ENCODE peak calls at places on chromosome 11, in five cellular contexts. F is uterus, H is left ventricle myocardium inferior, Z is iPS DF 6.9, X is psoas muscle. B is an unnamed sample.

GRCh38 chr11:82557274-82557673 is 176.4 kb downstream of the FAM181B start:
- DNase-seq in F (no peak), X (no peak), Z (no peak), H (peak; percentile 32), B (peak; percentile 59)

GRCh38 chr11:63548178-63548577 is 11.6 kb downstream of the PLAAT4 start:
- DNase-seq in Z (no peak), X (no peak), H (no peak), F (no peak), B (no peak)

GRCh38 chr11:81010631-81011030 is 1569.8 kb upstream of the TENM4 start:
- DNase-seq in Z (no peak), X (no peak), H (no peak), F (no peak), B (no peak)

GRCh38 chr11:38330578-38330977 is 1732.5 kb upstream of the RAG2 start:
- DNase-seq in F (no peak), Z (no peak), X (no peak), H (no peak), B (no peak)

GRCh38 chr11:63813563-63814382 is 517 bp downstream of the SPINDOC start:
- DNase-seq in H (peak; percentile 60), Z (no peak), X (peak; percentile 47), F (peak; percentile 44), B (peak; percentile 72)

GRCh38 chr11:111694851-111695250 is 71.3 kb downstream of the PPP2R1B start:
- DNase-seq in X (peak; percentile 45), F (no peak), H (no peak), Z (no peak), B (no peak)

GRCh38 chr11:28566643-28567042 is 458.5 kb downstream of the METTL15 start:
- DNase-seq in X (peak; percentile 73), H (peak; percentile 78), F (peak; percentile 12), Z (no peak), B (peak; percentile 37)

GRCh38 chr11:62538470-62539237 is 8.0 kb downstream of the AHNAK start:
- DNase-seq in F (no peak), Z (no peak), H (no peak), X (no peak), B (no peak)

GRCh38 chr11:64084146-64084961 is 48.6 kb downstream of the FLRT1 start:
- DNase-seq in H (no peak), Z (no peak), F (no peak), X (no peak), B (no peak)

GRCh38 chr11:57161351-57161750 is 20.4 kb upstream of the LRRC55 start:
- DNase-seq in F (no peak), X (no peak), H (no peak), Z (no peak), B (no peak)

GRCh38 chr11:3220521-3221407 is 2.2 kb upstream of the MRGPRG start:
- DNase-seq in H (peak; percentile 13), Z (no peak), F (no peak), X (no peak), B (peak; percentile 43)

GRCh38 chr11:413120-414081 is 1.4 kb downstream of the SIGIRR start:
- DNase-seq in F (no peak), Z (no peak), X (peak; percentile 8), H (no peak), B (peak; percentile 46)

GRCh38 chr11:118233377-118233776 is 8.6 kb upstream of the JAML start:
- DNase-seq in Z (no peak), F (no peak), X (no peak), H (no peak), B (no peak)

GRCh38 chr11:62030071-62030684 is 62.7 kb upstream of the FTH1 start:
- DNase-seq in X (no peak), F (no peak), H (no peak), Z (peak; percentile 50), B (no peak)

GRCh38 chr11:2737876-2738275 is 38.1 kb upstream of the KCNQ1OT1 start:
- DNase-seq in H (peak; percentile 46), X (no peak), Z (no peak), F (no peak), B (no peak)

GRCh38 chr11:60744114-60744513 is 12.6 kb upstream of the MS4A15 start:
- DNase-seq in F (no peak), Z (no peak), H (no peak), X (no peak), B (no peak)

GRCh38 chr11:130070109-130070828 is 575 bp downstream of the APLP2 start:
- DNase-seq in H (peak; percentile 42), F (peak; percentile 26), Z (no peak), X (peak; percentile 53), B (peak; percentile 65)

GRCh38 chr11:133964946-133965632 is 8.3 kb upstream of the IGSF9B start:
- DNase-seq in Z (no peak), X (no peak), H (no peak), F (peak; percentile 50), B (no peak)

GRCh38 chr11:101176381-101176780 is 46.8 kb upstream of the PGR start:
- DNase-seq in Z (no peak), H (no peak), F (no peak), X (no peak), B (no peak)

GRCh38 chr11:71563401-71563800 is 2.0 kb upstream of the KRTAP5-10 start:
- DNase-seq in X (no peak), Z (peak; percentile 31), F (no peak), H (no peak), B (no peak)

GRCh38 chr11:35185696-35186095 is 46.7 kb downstream of the CD44 start:
- DNase-seq in Z (no peak), X (no peak), F (no peak), H (no peak), B (no peak)

GRCh38 chr11:134027671-134028070 is 41.2 kb upstream of the JAM3 start:
- DNase-seq in Z (no peak), H (no peak), X (no peak), F (no peak), B (no peak)

GRCh38 chr11:41113160-41113559 is 346.3 kb downstream of the LRRC4C start:
- DNase-seq in X (no peak), Z (no peak), H (no peak), F (no peak), B (no peak)

DNA sequence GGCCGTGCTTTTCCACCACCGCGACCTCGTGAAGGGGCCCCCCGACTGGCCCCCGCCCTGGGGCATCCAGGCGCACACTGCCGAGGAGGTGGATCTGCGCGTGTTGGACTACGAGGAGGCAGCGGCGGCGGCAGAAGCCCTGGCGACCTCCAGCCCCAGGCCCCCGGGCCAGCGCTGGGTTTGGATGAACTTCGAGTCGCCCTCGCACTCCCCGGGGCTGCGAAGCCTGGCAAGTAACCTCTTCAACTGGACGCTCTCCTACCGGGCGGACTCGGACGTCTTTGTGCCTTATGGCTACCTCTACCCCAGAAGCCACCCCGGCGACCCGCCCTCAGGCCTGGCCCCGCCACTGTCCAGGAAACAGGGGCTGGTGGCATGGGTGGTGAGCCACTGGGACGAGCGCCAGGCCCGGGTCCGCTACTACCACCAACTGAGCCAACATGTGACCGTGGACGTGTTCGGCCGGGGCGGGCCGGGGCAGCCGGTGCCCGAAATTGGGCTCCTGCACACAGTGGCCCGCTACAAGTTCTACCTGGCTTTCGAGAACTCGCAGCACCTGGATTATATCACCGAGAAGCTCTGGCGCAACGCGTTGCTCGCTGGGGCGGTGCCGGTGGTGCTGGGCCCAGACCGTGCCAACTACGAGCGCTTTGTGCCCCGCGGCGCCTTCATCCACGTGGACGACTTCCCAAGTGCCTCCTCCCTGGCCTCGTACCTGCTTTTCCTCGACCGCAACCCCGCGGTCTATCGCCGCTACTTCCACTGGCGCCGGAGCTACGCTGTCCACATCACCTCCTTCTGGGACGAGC is 1.3 kb downstream of the FUT4 start:
- DNase-seq in F (no peak), Z (no peak), H (peak; percentile 30), X (peak; percentile 37), B (peak; percentile 63)
- H3K4me3 ChIP-seq in F (peak overlapping the region; percentile 57), Z (peak overlapping the region; percentile 57), H (peak overlapping the region; percentile 73), X (peak overlapping the region; percentile 82), B (peak overlapping the region; percentile 73)

DNA sequence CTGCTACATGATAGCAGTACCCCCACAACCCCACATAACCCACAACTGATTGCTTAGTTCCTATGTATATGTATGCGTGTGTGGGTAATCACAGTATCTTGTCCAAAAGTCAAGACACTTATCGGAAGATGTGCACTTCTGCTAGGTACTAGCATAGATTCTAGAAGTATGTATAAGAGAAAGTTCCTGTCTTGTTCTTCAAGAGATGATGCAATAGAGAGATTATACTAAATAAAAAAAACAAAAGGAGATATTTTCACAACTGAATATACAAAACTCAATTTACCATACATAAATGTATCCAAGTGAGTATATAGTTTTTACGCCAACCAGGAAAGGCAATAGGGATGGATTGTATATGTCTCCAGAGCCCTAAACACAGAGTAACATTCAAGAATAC is 112.0 kb downstream of the FCHSD2 start:
- DNase-seq in Z (no peak), X (no peak), F (no peak), H (no peak), B (no peak)
- H3K9me3 ChIP-seq in Z (peaks cover 1% of the 10 kb centered on the region), X (peaks cover 4% of the 10 kb centered on the region), F (peaks cover 5% of the 10 kb centered on the region), H (peaks cover 16% of the 10 kb centered on the region), B (peaks cover 10% of the 10 kb centered on the region)

DNA sequence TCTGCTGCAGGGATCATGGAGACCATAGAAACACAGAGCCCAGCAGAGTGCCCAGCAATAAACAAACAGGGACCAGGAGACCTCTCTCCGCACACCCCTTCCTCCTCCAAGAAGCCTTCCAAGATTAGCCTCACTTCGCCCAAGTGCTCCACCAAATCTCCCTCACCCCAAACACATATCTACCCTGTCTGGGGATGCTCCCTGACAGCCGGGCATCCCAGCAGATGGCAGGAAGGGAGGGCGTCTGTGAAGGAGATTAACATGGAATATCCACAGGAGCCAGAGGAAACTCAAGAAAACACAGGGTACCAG is 26.5 kb downstream of the ARAP1 start:
- DNase-seq in X (no peak), Z (no peak), H (no peak), F (no peak), B (no peak)
- H3K4me3 ChIP-seq in X (no peak overlapping the region), Z (no peak overlapping the region), H (no peak overlapping the region), F (no peak overlapping the region), B (no peak overlapping the region)

DNA sequence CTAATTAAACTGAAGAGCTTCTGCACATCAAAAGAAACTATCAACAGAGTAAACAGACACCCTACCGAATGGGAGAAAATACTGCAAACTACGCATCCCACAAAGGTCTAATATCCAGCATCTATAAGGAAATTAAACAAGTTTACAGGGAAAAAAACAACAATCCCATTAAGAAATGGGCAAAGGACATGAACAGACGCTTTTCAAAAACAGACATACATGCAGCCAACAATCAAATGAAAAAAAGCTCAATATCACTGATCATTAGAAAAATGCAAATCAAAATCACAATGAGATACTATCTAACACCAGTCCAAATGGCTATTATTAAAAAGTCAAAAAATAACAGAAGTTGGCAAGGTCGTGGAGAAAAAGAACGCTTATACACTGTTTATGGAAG is 117.5 kb downstream of the FCHSD2 start:
- DNase-seq in Z (no peak), X (no peak), H (no peak), F (no peak), B (no peak)
- H3K9me3 ChIP-seq in Z (peaks cover 1% of the 10 kb centered on the region), X (peaks cover 21% of the 10 kb centered on the region), H (peaks cover 35% of the 10 kb centered on the region), F (peaks cover 23% of the 10 kb centered on the region), B (peaks cover 23% of the 10 kb centered on the region)

GRCh38 chr11:12680246-12680939 is 6.2 kb downstream of the TEAD1 start:
- DNase-seq in Z (peak; percentile 76), H (peak; percentile 87), X (peak; percentile 79), F (peak; percentile 87), B (peak; percentile 88)
- H3K4me3 ChIP-seq in Z (no peak overlapping the region), H (peak overlapping the region; percentile 38), X (peak overlapping the region; percentile 83), F (no peak overlapping the region), B (no peak overlapping the region)